ENCODE peak calls at places on chromosomes 3 and 15, in eight cellular contexts. J is IMR-90, P is foreskin fibroblast, H is fibroblast of lung, M is body of pancreas, U is mucosa of descending colon, E is HCT116, C is stomach. X is an unnamed sample.

GRCh38 chr3:53350652-53351051 is 3.3 kb upstream of the DCP1A start:
- DNase-seq in J (peak), P (peak), H (no peak), M (no peak), U (no peak), E (peak), C (no peak), X (peak)

GRCh38 chr15:69976366-69976994 is 121.2 kb downstream of the TLE3 start:
- DNase-seq in J (peak), P (peak), H (peak), M (peak), U (no peak), E (no peak), C (no peak), X (peak)

GRCh38 chr15:88835646-88836045 is 32.4 kb downstream of the ACAN start:
- DNase-seq in J (peak), P (peak), H (peak), M (no peak), U (no peak), E (no peak), C (no peak), X (peak)

GRCh38 chr3:147471741-147472140 is 62.6 kb downstream of the ZIC1 start:
- DNase-seq in J (no peak), P (no peak), H (no peak), M (no peak), U (no peak), E (no peak), C (no peak), X (no peak)

GRCh38 chr3:38173834-38174418 is 8.6 kb downstream of the OXSR1 start:
- DNase-seq in J (no peak), P (no peak), H (no peak), M (no peak), U (no peak), E (no peak), C (no peak), X (no peak)

GRCh38 chr3:65200312-65200711 is 512.5 kb upstream of the ADAMTS9 start:
- DNase-seq in J (no peak), P (no peak), H (no peak), M (no peak), U (no peak), E (no peak), C (no peak), X (no peak)

GRCh38 chr3:195100903-195101591 is 169.9 kb downstream of the XXYLT1 start:
- DNase-seq in J (peak), P (no peak), H (no peak), M (peak), U (peak), E (no peak), C (peak), X (peak)

GRCh38 chr3:148924572-148924971 is 59.5 kb downstream of the CPA3 start:
- DNase-seq in J (peak), P (peak), H (peak), M (no peak), U (no peak), E (no peak), C (no peak), X (peak)

GRCh38 chr3:107942244-107942643 is 148.6 kb downstream of the CD47 start:
- DNase-seq in J (peak), P (no peak), H (peak), M (no peak), U (no peak), E (no peak), C (no peak), X (no peak)

GRCh38 chr3:39154323-39155021 is 1.1 kb upstream of the CSRNP1 start:
- DNase-seq in J (no peak), P (no peak), H (peak), M (peak), U (peak), E (peak), C (no peak), X (no peak)

GRCh38 chr3:155032918-155033317 is 47.2 kb upstream of the MME start:
- DNase-seq in J (peak), P (peak), H (peak), M (no peak), U (no peak), E (no peak), C (no peak), X (peak)

GRCh38 chr3:141815667-141816066 is 52.5 kb downstream of the GRK7 start:
- DNase-seq in J (no peak), P (no peak), H (no peak), M (no peak), U (no peak), E (no peak), C (no peak), X (no peak)

GRCh38 chr15:45812200-45812599 is 177.4 kb downstream of the SQOR start:
- DNase-seq in J (no peak), P (no peak), H (no peak), M (no peak), U (no peak), E (no peak), C (no peak), X (no peak)

GRCh38 chr3:174620138-174620537 is 239.0 kb upstream of the NAALADL2 start:
- DNase-seq in J (no peak), P (peak), H (peak), M (no peak), U (no peak), E (peak), C (no peak), X (peak)

GRCh38 chr15:31752905-31753304 is 277.4 kb upstream of the CHRNA7 start:
- DNase-seq in J (no peak), P (no peak), H (no peak), M (no peak), U (no peak), E (no peak), C (no peak), X (no peak)

GRCh38 chr15:58549013-58549779 is 117.4 kb downstream of the LIPC start:
- DNase-seq in J (peak), P (peak), H (no peak), M (no peak), U (no peak), E (no peak), C (peak), X (peak)

GRCh38 chr3:80060664-80061063 is 292.9 kb upstream of the ROBO1 start:
- DNase-seq in J (no peak), P (no peak), H (peak), M (no peak), U (no peak), E (no peak), C (no peak), X (peak)

GRCh38 chr3:147395975-147396708 is 10.2 kb downstream of the ZIC4 start:
- DNase-seq in J (no peak), P (no peak), H (no peak), M (no peak), U (no peak), E (no peak), C (no peak), X (no peak)

GRCh38 chr3:56977561-56977889 is 82.9 kb upstream of the SPATA12 start:
- DNase-seq in J (no peak), P (no peak), H (no peak), M (no peak), U (no peak), E (no peak), C (no peak), X (no peak)

GRCh38 chr3:95588473-95588872 is 1225.9 kb upstream of the EPHA6 start:
- DNase-seq in J (no peak), P (no peak), H (no peak), M (no peak), U (no peak), E (no peak), C (no peak), X (no peak)

GRCh38 chr3:139975592-139976360 is 40.8 kb downstream of the CLSTN2 start:
- DNase-seq in J (no peak), P (no peak), H (no peak), M (no peak), U (no peak), E (no peak), C (no peak), X (no peak)

GRCh38 chr15:95284487-95284886 is 1046.0 kb upstream of the NR2F2 start:
- DNase-seq in J (no peak), P (no peak), H (no peak), M (no peak), U (no peak), E (no peak), C (no peak), X (no peak)

GRCh38 chr3:61631108-61631769 is 69.9 kb downstream of the PTPRG start:
- DNase-seq in J (no peak), P (no peak), H (no peak), M (no peak), U (no peak), E (no peak), C (no peak), X (no peak)

GRCh38 chr3:178795349-178795748 is 259.1 kb downstream of the KCNMB2 start:
- DNase-seq in J (no peak), P (no peak), H (no peak), M (no peak), U (no peak), E (no peak), C (no peak), X (no peak)

GRCh38 chr3:79751703-79752102 is 16.1 kb downstream of the ROBO1 start:
- DNase-seq in J (no peak), P (no peak), H (no peak), M (no peak), U (no peak), E (no peak), C (no peak), X (no peak)

GRCh38 chr3:126288314-126288713 is 68.9 kb downstream of the KLF15 start:
- DNase-seq in J (no peak), P (no peak), H (no peak), M (peak), U (no peak), E (no peak), C (peak), X (no peak)

GRCh38 chr3:16647668-16648067 is 42.4 kb upstream of the DAZL start:
- DNase-seq in J (no peak), P (no peak), H (no peak), M (no peak), U (no peak), E (no peak), C (no peak), X (no peak)

GRCh38 chr3:189513281-189514151 is 117.7 kb upstream of the TP63 start:
- DNase-seq in J (no peak), P (no peak), H (no peak), M (no peak), U (peak), E (no peak), C (no peak), X (no peak)
- H3K4me3 ChIP-seq in J (no peak), P (no peak), H (no peak), M (no peak), U (no peak), E (no peak), C (no peak), X (no peak)

DNA sequence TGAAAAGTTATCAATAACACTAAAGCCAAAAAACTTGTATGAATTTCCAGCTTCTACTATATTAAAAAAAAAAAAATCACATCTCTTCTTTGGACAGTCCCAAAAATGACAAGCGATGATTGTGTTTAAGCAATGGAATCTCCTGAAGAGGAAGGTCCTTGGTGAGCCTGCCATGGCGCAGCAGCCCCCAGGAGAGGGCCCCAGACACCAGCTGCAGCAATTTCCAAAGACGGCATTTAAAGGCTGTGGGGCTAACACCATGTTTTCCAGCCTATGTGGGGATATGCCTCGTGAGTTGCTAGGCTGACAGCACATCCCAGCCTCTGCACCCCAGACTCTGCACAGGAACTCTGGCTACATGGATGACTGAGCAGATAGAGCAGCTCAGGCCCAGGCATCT is 14.7 kb downstream of the SKIC8 start:
- DNase-seq in J (no peak), P (no peak), H (no peak), M (no peak), U (no peak), E (no peak), C (no peak), X (no peak)
- TF ChIP-seq CTCF in J (no peak), P (no peak), H (peak), M (no peak), U (no peak), E (no peak), C (no peak), X (no peak)

DNA sequence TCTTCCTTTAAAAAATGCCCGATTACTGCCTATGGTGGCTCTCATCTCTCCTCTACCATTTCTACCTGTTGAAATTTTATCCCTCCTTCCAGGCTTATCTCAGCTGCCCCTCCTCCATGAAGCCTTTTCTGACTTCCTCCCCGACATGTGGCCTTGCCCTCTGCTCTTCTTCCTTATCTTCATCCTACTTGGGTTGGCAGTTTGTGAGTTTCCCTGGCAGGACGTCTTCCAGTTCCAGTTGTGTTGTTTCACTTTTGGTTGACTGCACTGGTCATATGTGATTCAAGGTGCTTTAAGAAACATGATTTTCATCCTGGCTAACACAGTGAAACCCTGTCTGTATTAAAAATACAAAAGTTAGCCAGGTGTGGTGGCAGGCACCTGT is 4.4 kb downstream of the DLL4 start:
- DNase-seq in J (no peak), P (no peak), H (no peak), M (no peak), U (no peak), E (no peak), C (no peak), X (no peak)
- H3K4me3 ChIP-seq in J (no peak), P (no peak), H (no peak), M (no peak), U (no peak), E (no peak), C (no peak), X (no peak)

GRCh38 chr3:166663194-166663593 is 716.9 kb downstream of the ZBBX start:
- DNase-seq in J (no peak), P (no peak), H (no peak), M (no peak), U (no peak), E (peak), C (no peak), X (no peak)

GRCh38 chr3:166661621-166662020 is 718.5 kb downstream of the ZBBX start:
- DNase-seq in J (no peak), P (no peak), H (no peak), M (no peak), U (no peak), E (no peak), C (no peak), X (no peak)

GRCh38 chr3:166660962-166661361 is 719.1 kb downstream of the ZBBX start:
- DNase-seq in J (no peak), P (no peak), H (no peak), M (no peak), U (no peak), E (no peak), C (no peak), X (no peak)
- TF ChIP-seq CTCF in J (no peak), P (no peak), H (no peak), M (no peak), U (no peak), E (no peak), C (no peak), X (no peak)

GRCh38 chr3:37124431-37124830 is 50.0 kb downstream of the LRRFIP2 start:
- DNase-seq in J (no peak), P (no peak), H (no peak), M (no peak), U (no peak), E (no peak), C (no peak), X (peak)

GRCh38 chr3:37126856-37127255 is 47.5 kb downstream of the LRRFIP2 start:
- DNase-seq in J (no peak), P (no peak), H (no peak), M (no peak), U (no peak), E (no peak), C (no peak), X (no peak)

GRCh38 chr3:37123292-37123691 is 51.1 kb downstream of the LRRFIP2 start:
- DNase-seq in J (no peak), P (no peak), H (no peak), M (no peak), U (no peak), E (no peak), C (no peak), X (no peak)

GRCh38 chr3:37125702-37126101 is 48.7 kb downstream of the LRRFIP2 start:
- DNase-seq in J (no peak), P (no peak), H (no peak), M (no peak), U (no peak), E (no peak), C (no peak), X (no peak)

GRCh38 chr3:37125195-37125594 is 49.2 kb downstream of the LRRFIP2 start:
- DNase-seq in J (no peak), P (no peak), H (no peak), M (no peak), U (no peak), E (no peak), C (no peak), X (no peak)
- H3K4me3 ChIP-seq in J (no peak), P (no peak), H (no peak), M (no peak), U (no peak), E (no peak), C (no peak), X (no peak)

GRCh38 chr3:36944012-36944640 is 728 bp downstream of the TRANK1 start:
- DNase-seq in J (peak), P (peak), H (peak), M (peak), U (peak), E (no peak), C (peak), X (peak)
- TF ChIP-seq CTCF in J (peak), P (no peak), H (peak), M (no peak), U (no peak), E (no peak), C (no peak), X (no peak)

X was measured in fibroblast of the aortic adventitia.